ENCODE peak calls at places on chromosomes 11 and 22, in five cellular contexts. C, L, P, I and N are unnamed samples.
A peak's percentile ranks its signal among the peaks of the same experiment; 100 is the strongest.

GRCh38 chr22:19942071-19942885 is 660 bp upstream of the TXNRD2 start:
- DNase-seq in C (no peak), L (no peak), P (no peak), I (no peak), N (peak; percentile 83)

GRCh38 chr11:120168108-120168959 is 30.4 kb upstream of the TRIM29 start:
- DNase-seq in C (no peak), L (no peak), P (no peak), I (no peak), N (no peak)

GRCh38 chr22:27470169-27470772 is 331.3 kb downstream of the MN1 start:
- DNase-seq in C (no peak), L (no peak), P (no peak), I (no peak), N (no peak)

GRCh38 chr11:19093976-19094375 is 23.0 kb upstream of the ZDHHC13 start:
- DNase-seq in C (no peak), L (no peak), P (no peak), I (no peak), N (peak; percentile 30)

GRCh38 chr22:39151329-39151975 is 1.0 kb downstream of the CBX7 start:
- DNase-seq in C (no peak), L (no peak), P (peak; percentile 38), I (no peak), N (no peak)

GRCh38 chr11:64778223-64778472 is 194 bp downstream of the SF1 start:
- DNase-seq in C (no peak), L (no peak), P (no peak), I (no peak), N (no peak)

GRCh38 chr22:45877036-45877380 is 100.0 kb downstream of the WNT7B start:
- DNase-seq in C (no peak), L (no peak), P (no peak), I (no peak), N (no peak)

GRCh38 chr11:118921121-118921928 is 4.4 kb downstream of the BCL9L start:
- DNase-seq in C (peak; percentile 78), L (no peak), P (peak; percentile 80), I (peak; percentile 68), N (peak; percentile 96)

GRCh38 chr11:108117746-108118371 is 3.5 kb upstream of the ACAT1 start:
- DNase-seq in C (peak; percentile 62), L (no peak), P (no peak), I (no peak), N (peak; percentile 74)

GRCh38 chr11:73288873-73289707 is 17.0 kb downstream of the P2RY6 start:
- DNase-seq in C (peak; percentile 89), L (no peak), P (peak; percentile 75), I (peak; percentile 70), N (peak; percentile 87)

GRCh38 chr22:40401532-40401931 is 31.1 kb downstream of the SGSM3 start:
- DNase-seq in C (no peak), L (no peak), P (no peak), I (no peak), N (no peak)

GRCh38 chr11:111402411-111402810 is 23.3 kb upstream of the POU2AF1 start:
- DNase-seq in C (no peak), L (no peak), P (no peak), I (no peak), N (no peak)

GRCh38 chr11:118715837-118716260 is 36.4 kb upstream of the TREH start:
- DNase-seq in C (peak; percentile 91), L (no peak), P (no peak), I (no peak), N (peak; percentile 4)

GRCh38 chr11:47213985-47214564 is 699 bp upstream of the DDB2 start:
- DNase-seq in C (peak; percentile 96), L (peak; percentile 42), P (peak; percentile 93), I (peak; percentile 90), N (peak; percentile 88)

GRCh38 chr22:42114721-42115120 is 15.9 kb downstream of the CYP2D6 start:
- DNase-seq in C (peak; percentile 86), L (no peak), P (no peak), I (no peak), N (peak; percentile 15)

GRCh38 chr11:23976369-23976768 is 520.5 kb upstream of the LUZP2 start:
- DNase-seq in C (no peak), L (no peak), P (no peak), I (no peak), N (no peak)

GRCh38 chr11:129655247-129655832 is 160.3 kb upstream of the TMEM45B start:
- DNase-seq in C (no peak), L (no peak), P (no peak), I (no peak), N (no peak)

GRCh38 chr11:129278586-129279319 is 86.6 kb upstream of the ARHGAP32 start:
- DNase-seq in C (peak; percentile 33), L (no peak), P (peak; percentile 33), I (no peak), N (peak; percentile 70)

GRCh38 chr11:68025047-68025446 is 5.4 kb upstream of the NDUFS8 start:
- DNase-seq in C (no peak), L (no peak), P (no peak), I (no peak), N (no peak)

GRCh38 chr11:96112192-96113099 is 188.5 kb upstream of the MTMR2 start:
- DNase-seq in C (no peak), L (peak; percentile 39), P (no peak), I (no peak), N (peak; percentile 50)

GRCh38 chr11:75557649-75558494 is 4.2 kb upstream of the SERPINH1 start:
- DNase-seq in C (no peak), L (no peak), P (peak; percentile 65), I (no peak), N (peak; percentile 97)

GRCh38 chr11:29161216-29161615 is 855.6 kb downstream of the KCNA4 start:
- DNase-seq in C (no peak), L (no peak), P (no peak), I (no peak), N (peak; percentile 32)

GRCh38 chr22:49083607-49084006 is 744.1 kb downstream of the BRD1 start:
- DNase-seq in C (no peak), L (no peak), P (no peak), I (no peak), N (no peak)

GRCh38 chr11:130666781-130667251 is 218.4 kb downstream of the ADAMTS15 start:
- DNase-seq in C (no peak), L (no peak), P (no peak), I (no peak), N (no peak)

GRCh38 chr22:33906954-33907353 is 13.3 kb downstream of the LARGE1 start:
- DNase-seq in C (no peak), L (no peak), P (no peak), I (no peak), N (no peak)

GRCh38 chr22:46830001-46830715 is 67.7 kb downstream of the TBC1D22A start:
- DNase-seq in C (no peak), L (no peak), P (peak; percentile 55), I (peak; percentile 59), N (peak; percentile 73)

GRCh38 chr22:49152146-49152929 is 675.3 kb downstream of the BRD1 start:
- DNase-seq in C (no peak), L (no peak), P (no peak), I (no peak), N (no peak)

GRCh38 chr11:63761870-63762661 is 6.5 kb downstream of the ZFTA start:
- DNase-seq in C (peak; percentile 96), L (no peak), P (peak; percentile 22), I (peak; percentile 33), N (no peak)
- H3K4me3 ChIP-seq in C (peak overlapping the region; percentile 99), L (no peak overlapping the region), P (no peak overlapping the region), I (peak overlapping the region; percentile 66), N (peak overlapping the region; percentile 77)

GRCh38 chr11:62926669-62927455 is 5.7 kb upstream of the CHRM1 start:
- DNase-seq in C (no peak), L (no peak), P (no peak), I (no peak), N (no peak)
- H3K4me3 ChIP-seq in C (peak overlapping the region; percentile 90), L (no peak overlapping the region), P (no peak overlapping the region), I (peak overlapping the region; percentile 62), N (peak overlapping the region; percentile 37)

GRCh38 chr22:20960609-20961008 is 6.4 kb upstream of the AIFM3 start:
- DNase-seq in C (no peak), L (no peak), P (no peak), I (no peak), N (no peak)
- H3K4me3 ChIP-seq in C (no peak overlapping the region), L (no peak overlapping the region), P (no peak overlapping the region), I (no peak overlapping the region), N (no peak overlapping the region)

GRCh38 chr22:50201191-50202129 is 649 bp downstream of the SELENOO start:
- DNase-seq in C (peak; percentile 52), L (no peak), P (no peak), I (no peak), N (peak; percentile 61)
- H3K4me3 ChIP-seq in C (peak overlapping the region; percentile 72), L (peak overlapping the region; percentile 83), P (peak overlapping the region; percentile 15), I (peak overlapping the region; percentile 95), N (peak overlapping the region; percentile 84)

GRCh38 chr22:17217179-17217578 is 2.1 kb downstream of the ADA2 start:
- DNase-seq in C (peak; percentile 86), L (no peak), P (no peak), I (no peak), N (no peak)

GRCh38 chr22:17222503-17222902 is 3.3 kb upstream of the ADA2 start:
- DNase-seq in C (no peak), L (no peak), P (no peak), I (no peak), N (no peak)

GRCh38 chr22:17214416-17215043 is 4.7 kb downstream of the ADA2 start:
- DNase-seq in C (no peak), L (no peak), P (no peak), I (no peak), N (no peak)

GRCh38 chr22:17213976-17214375 is 5.3 kb downstream of the ADA2 start:
- DNase-seq in C (peak; percentile 79), L (no peak), P (peak; percentile 38), I (peak; percentile 67), N (peak; percentile 9)

DNA sequence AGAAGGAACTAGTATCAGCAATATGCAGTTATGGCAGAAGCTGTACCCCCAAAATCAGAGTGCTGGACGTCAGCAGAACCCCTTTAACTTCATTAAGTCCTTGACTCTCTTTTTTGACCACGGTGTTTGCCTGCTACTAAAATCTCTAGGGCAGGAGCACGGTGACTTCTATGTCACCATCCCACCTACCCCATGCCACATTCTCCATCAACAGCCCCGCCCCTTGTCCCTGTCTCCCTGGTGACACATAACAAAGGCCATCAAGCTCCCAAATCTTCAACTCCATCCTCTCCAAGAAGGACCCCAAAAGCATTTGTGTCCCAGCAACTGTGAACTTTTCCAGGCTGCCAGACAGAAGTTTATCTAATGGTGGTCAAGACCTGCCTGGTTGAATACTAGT is 894 bp downstream of the ADA2 start:
- DNase-seq in C (no peak), L (no peak), P (no peak), I (no peak), N (no peak)
- H3K4me3 ChIP-seq in C (no peak overlapping the region), L (peak overlapping the region; percentile 51), P (no peak overlapping the region), I (peak overlapping the region; percentile 24), N (no peak overlapping the region)

DNA sequence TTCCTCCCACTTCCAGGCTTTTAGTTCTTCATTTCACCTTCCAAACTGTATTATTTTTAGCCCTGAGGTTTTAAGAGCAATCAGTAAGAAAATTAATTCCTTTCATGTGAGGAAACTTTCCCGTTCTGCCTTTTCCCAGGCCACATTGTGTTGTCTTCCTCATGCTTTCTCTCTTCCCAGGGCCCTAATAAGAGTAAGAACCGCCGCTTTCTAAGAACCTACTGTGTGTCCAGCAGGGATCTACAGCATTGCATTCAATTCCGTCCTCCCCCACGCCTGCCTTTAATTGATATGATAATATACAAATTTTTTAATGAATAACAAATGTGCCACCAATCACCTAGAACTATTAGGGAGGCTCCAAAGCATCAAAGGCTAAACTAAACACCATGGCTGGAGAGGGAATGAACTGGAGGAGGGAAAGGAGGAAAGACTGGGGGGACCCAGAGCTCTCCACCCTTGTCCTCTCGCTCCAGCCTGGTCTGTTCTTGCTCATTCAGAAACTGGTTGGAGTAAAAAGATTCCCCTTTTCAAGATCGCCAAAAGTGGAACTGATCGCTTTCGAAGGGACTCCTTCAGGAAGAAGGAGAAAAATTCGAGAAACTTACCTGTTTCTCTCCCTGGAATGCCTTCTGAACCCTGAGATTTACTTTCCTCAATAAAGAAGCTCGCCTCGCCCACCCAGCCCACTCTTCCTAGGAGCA is 46.8 kb downstream of the OR4D9 start:
- DNase-seq in C (peak; percentile 41), L (no peak), P (no peak), I (no peak), N (peak; percentile 14)
- H3K4me3 ChIP-seq in C (peak overlapping the region; percentile 82), L (peak overlapping the region; percentile 46), P (no peak overlapping the region), I (peak overlapping the region; percentile 66), N (peak overlapping the region; percentile 84)